ENCODE peak calls at places on chromosomes 6 and 20, in seven cellular contexts. One of them, this sample, is unnamed.

GRCh38 chr6:25576920-25577319 is 75.1 kb upstream of the SCGN start:
- DNase-seq in type B pancreatic cell: no peak
- DNase-seq in GM04504: no peak
- DNase-seq in GM03348: peak; percentile 17
- DNase-seq in Right ventricle myocardium superior: no peak
- DNase-seq in anterior cingulate cortex: peak; percentile 15
- DNase-seq in ureter: no peak
- DNase-seq in this sample: peak; percentile 47

GRCh38 chr6:18388942-18389341 is 1.8 kb downstream of the RNF144B start:
- DNase-seq in type B pancreatic cell: no peak
- DNase-seq in GM04504: no peak
- DNase-seq in GM03348: peak; percentile 68
- DNase-seq in Right ventricle myocardium superior: no peak
- DNase-seq in anterior cingulate cortex: no peak
- DNase-seq in ureter: no peak
- DNase-seq in this sample: no peak

GRCh38 chr20:31845300-31845863 is at the start of gene FOXS1:
- DNase-seq in type B pancreatic cell: peak; percentile 77
- DNase-seq in GM04504: no peak
- DNase-seq in GM03348: no peak
- DNase-seq in Right ventricle myocardium superior: no peak
- DNase-seq in anterior cingulate cortex: no peak
- DNase-seq in ureter: peak; percentile 64
- DNase-seq in this sample: peak; percentile 90

GRCh38 chr6:83252717-83253116 is 59.6 kb downstream of the RWDD2A start:
- DNase-seq in type B pancreatic cell: no peak
- DNase-seq in GM04504: no peak
- DNase-seq in GM03348: peak; percentile 3
- DNase-seq in Right ventricle myocardium superior: no peak
- DNase-seq in anterior cingulate cortex: no peak
- DNase-seq in ureter: no peak
- DNase-seq in this sample: no peak

GRCh38 chr20:43666376-43667328 is at the start of gene MYBL2:
- DNase-seq in type B pancreatic cell: peak; percentile 81
- DNase-seq in GM04504: no peak
- DNase-seq in GM03348: peak; percentile 92
- DNase-seq in Right ventricle myocardium superior: peak; percentile 63
- DNase-seq in anterior cingulate cortex: peak; percentile 29
- DNase-seq in ureter: no peak
- DNase-seq in this sample: peak; percentile 61

GRCh38 chr6:144476286-144476685 is 191.2 kb downstream of the UTRN start:
- DNase-seq in type B pancreatic cell: no peak
- DNase-seq in GM04504: no peak
- DNase-seq in GM03348: no peak
- DNase-seq in Right ventricle myocardium superior: no peak
- DNase-seq in anterior cingulate cortex: no peak
- DNase-seq in ureter: no peak
- DNase-seq in this sample: no peak

GRCh38 chr6:71592641-71593040 is 293.7 kb upstream of the RIMS1 start:
- DNase-seq in type B pancreatic cell: no peak
- DNase-seq in GM04504: no peak
- DNase-seq in GM03348: no peak
- DNase-seq in Right ventricle myocardium superior: no peak
- DNase-seq in anterior cingulate cortex: no peak
- DNase-seq in ureter: no peak
- DNase-seq in this sample: no peak

GRCh38 chr6:582370-582769 is 74.5 kb downstream of the HUS1B start:
- DNase-seq in type B pancreatic cell: no peak
- DNase-seq in GM04504: no peak
- DNase-seq in GM03348: no peak
- DNase-seq in Right ventricle myocardium superior: no peak
- DNase-seq in anterior cingulate cortex: no peak
- DNase-seq in ureter: no peak
- DNase-seq in this sample: no peak

GRCh38 chr6:43699564-43700186 is 12.1 kb upstream of the MRPS18A start:
- DNase-seq in type B pancreatic cell: no peak
- DNase-seq in GM04504: no peak
- DNase-seq in GM03348: no peak
- DNase-seq in Right ventricle myocardium superior: no peak
- DNase-seq in anterior cingulate cortex: no peak
- DNase-seq in ureter: no peak
- DNase-seq in this sample: no peak

GRCh38 chr6:33425668-33426577 is 6.1 kb downstream of the SYNGAP1 start:
- DNase-seq in type B pancreatic cell: peak; percentile 90
- DNase-seq in GM04504: no peak
- DNase-seq in GM03348: peak; percentile 91
- DNase-seq in Right ventricle myocardium superior: peak; percentile 89
- DNase-seq in anterior cingulate cortex: peak; percentile 66
- DNase-seq in ureter: peak; percentile 88
- DNase-seq in this sample: peak; percentile 93

GRCh38 chr20:2364014-2364413 is 16.7 kb upstream of the TGM6 start:
- DNase-seq in type B pancreatic cell: no peak
- DNase-seq in GM04504: no peak
- DNase-seq in GM03348: no peak
- DNase-seq in Right ventricle myocardium superior: no peak
- DNase-seq in anterior cingulate cortex: no peak
- DNase-seq in ureter: no peak
- DNase-seq in this sample: no peak

GRCh38 chr6:158023597-158023939 is 41.9 kb downstream of the SYNJ2 start:
- DNase-seq in type B pancreatic cell: no peak
- DNase-seq in GM04504: no peak
- DNase-seq in GM03348: no peak
- DNase-seq in Right ventricle myocardium superior: no peak
- DNase-seq in anterior cingulate cortex: no peak
- DNase-seq in ureter: no peak
- DNase-seq in this sample: no peak

GRCh38 chr6:1509241-1509640 is 100.5 kb upstream of the FOXC1 start:
- DNase-seq in type B pancreatic cell: no peak
- DNase-seq in GM04504: no peak
- DNase-seq in GM03348: no peak
- DNase-seq in Right ventricle myocardium superior: no peak
- DNase-seq in anterior cingulate cortex: no peak
- DNase-seq in ureter: no peak
- DNase-seq in this sample: no peak

GRCh38 chr6:116990679-116991078 is 113.6 kb downstream of the RFX6 start:
- DNase-seq in type B pancreatic cell: no peak
- DNase-seq in GM04504: no peak
- DNase-seq in GM03348: no peak
- DNase-seq in Right ventricle myocardium superior: no peak
- DNase-seq in anterior cingulate cortex: no peak
- DNase-seq in ureter: no peak
- DNase-seq in this sample: no peak

GRCh38 chr20:40323411-40323810 is 365.6 kb downstream of the MAFB start:
- DNase-seq in type B pancreatic cell: no peak
- DNase-seq in GM04504: no peak
- DNase-seq in GM03348: no peak
- DNase-seq in Right ventricle myocardium superior: no peak
- DNase-seq in anterior cingulate cortex: no peak
- DNase-seq in ureter: no peak
- DNase-seq in this sample: peak; percentile 27

GRCh38 chr6:79117752-79118151 is 39.7 kb upstream of the PHIP start:
- DNase-seq in type B pancreatic cell: no peak
- DNase-seq in GM04504: no peak
- DNase-seq in GM03348: no peak
- DNase-seq in Right ventricle myocardium superior: no peak
- DNase-seq in anterior cingulate cortex: no peak
- DNase-seq in ureter: no peak
- DNase-seq in this sample: no peak